ENCODE peak calls at places on chromosomes 1 and 21, in ten cellular contexts. One of them, this sample, is unnamed.
A peak's percentile ranks its signal among the peaks of the same experiment; 100 is the strongest.

GRCh38 chr21:45018131-45019075 is 56.0 kb upstream of the ADARB1 start:
- DNase-seq in vagina: no peak
- DNase-seq in breast epithelium: no peak
- DNase-seq in endothelial cell of umbilical vein: no peak
- DNase-seq in stomach: no peak
- DNase-seq in K562: no peak
- DNase-seq in prostate gland: no peak
- DNase-seq in HCT116: no peak
- DNase-seq in transverse colon: peak; percentile 9
- DNase-seq in Panc1: no peak
- DNase-seq in this sample: peak; percentile 85

GRCh38 chr1:38578444-38578951 is 281.1 kb downstream of the RRAGC start:
- DNase-seq in vagina: no peak
- DNase-seq in breast epithelium: no peak
- DNase-seq in endothelial cell of umbilical vein: no peak
- DNase-seq in stomach: no peak
- DNase-seq in K562: no peak
- DNase-seq in prostate gland: no peak
- DNase-seq in HCT116: no peak
- DNase-seq in transverse colon: no peak
- DNase-seq in Panc1: no peak
- DNase-seq in this sample: peak; percentile 55

GRCh38 chr1:35097224-35097623 is 18.0 kb downstream of the ZMYM1 start:
- DNase-seq in vagina: no peak
- DNase-seq in breast epithelium: no peak
- DNase-seq in endothelial cell of umbilical vein: peak; percentile 60
- DNase-seq in stomach: no peak
- DNase-seq in K562: no peak
- DNase-seq in prostate gland: no peak
- DNase-seq in HCT116: no peak
- DNase-seq in transverse colon: no peak
- DNase-seq in Panc1: no peak
- DNase-seq in this sample: no peak

GRCh38 chr21:16821588-16821987 is 691.3 kb upstream of the CXADR start:
- DNase-seq in vagina: no peak
- DNase-seq in breast epithelium: no peak
- DNase-seq in endothelial cell of umbilical vein: no peak
- DNase-seq in stomach: no peak
- DNase-seq in K562: no peak
- DNase-seq in prostate gland: no peak
- DNase-seq in HCT116: no peak
- DNase-seq in transverse colon: no peak
- DNase-seq in Panc1: no peak
- DNase-seq in this sample: no peak

GRCh38 chr1:181646723-181647122 is 163.4 kb downstream of the CACNA1E start:
- DNase-seq in vagina: no peak
- DNase-seq in breast epithelium: no peak
- DNase-seq in endothelial cell of umbilical vein: no peak
- DNase-seq in stomach: no peak
- DNase-seq in K562: no peak
- DNase-seq in prostate gland: no peak
- DNase-seq in HCT116: no peak
- DNase-seq in transverse colon: no peak
- DNase-seq in Panc1: no peak
- DNase-seq in this sample: peak; percentile 32

GRCh38 chr1:62283361-62283760 is 35.9 kb downstream of the KANK4 start:
- DNase-seq in vagina: no peak
- DNase-seq in breast epithelium: no peak
- DNase-seq in endothelial cell of umbilical vein: no peak
- DNase-seq in stomach: no peak
- DNase-seq in K562: no peak
- DNase-seq in prostate gland: no peak
- DNase-seq in HCT116: no peak
- DNase-seq in transverse colon: no peak
- DNase-seq in Panc1: no peak
- DNase-seq in this sample: no peak

GRCh38 chr1:5706239-5706638 is 286.0 kb downstream of the NPHP4 start:
- DNase-seq in vagina: no peak
- DNase-seq in breast epithelium: no peak
- DNase-seq in endothelial cell of umbilical vein: no peak
- DNase-seq in stomach: no peak
- DNase-seq in K562: no peak
- DNase-seq in prostate gland: no peak
- DNase-seq in HCT116: no peak
- DNase-seq in transverse colon: no peak
- DNase-seq in Panc1: no peak
- DNase-seq in this sample: no peak

GRCh38 chr1:119316870-119317416 is 51.6 kb upstream of the HAO2 start:
- DNase-seq in vagina: no peak
- DNase-seq in breast epithelium: no peak
- DNase-seq in endothelial cell of umbilical vein: no peak
- DNase-seq in stomach: no peak
- DNase-seq in K562: peak; percentile 60
- DNase-seq in prostate gland: no peak
- DNase-seq in HCT116: peak; percentile 27
- DNase-seq in transverse colon: no peak
- DNase-seq in Panc1: no peak
- DNase-seq in this sample: peak; percentile 19

GRCh38 chr1:47885062-47885461 is 112.1 kb downstream of the TRABD2B start:
- DNase-seq in vagina: no peak
- DNase-seq in breast epithelium: no peak
- DNase-seq in endothelial cell of umbilical vein: no peak
- DNase-seq in stomach: no peak
- DNase-seq in K562: no peak
- DNase-seq in prostate gland: no peak
- DNase-seq in HCT116: no peak
- DNase-seq in transverse colon: no peak
- DNase-seq in Panc1: no peak
- DNase-seq in this sample: no peak

GRCh38 chr1:36343651-36344394 is 20.4 kb upstream of the EVA1B start:
- DNase-seq in vagina: no peak
- DNase-seq in breast epithelium: no peak
- DNase-seq in endothelial cell of umbilical vein: no peak
- DNase-seq in stomach: no peak
- DNase-seq in K562: no peak
- DNase-seq in prostate gland: no peak
- DNase-seq in HCT116: no peak
- DNase-seq in transverse colon: no peak
- DNase-seq in Panc1: no peak
- DNase-seq in this sample: no peak

GRCh38 chr21:15272171-15272570 is 207.4 kb upstream of the NRIP1 start:
- DNase-seq in vagina: no peak
- DNase-seq in breast epithelium: no peak
- DNase-seq in endothelial cell of umbilical vein: no peak
- DNase-seq in stomach: no peak
- DNase-seq in K562: no peak
- DNase-seq in prostate gland: no peak
- DNase-seq in HCT116: no peak
- DNase-seq in transverse colon: no peak
- DNase-seq in Panc1: no peak
- DNase-seq in this sample: no peak

GRCh38 chr1:31487894-31488293 is 74.9 kb downstream of the SERINC2 start:
- DNase-seq in vagina: no peak
- DNase-seq in breast epithelium: no peak
- DNase-seq in endothelial cell of umbilical vein: no peak
- DNase-seq in stomach: no peak
- DNase-seq in K562: no peak
- DNase-seq in prostate gland: no peak
- DNase-seq in HCT116: no peak
- DNase-seq in transverse colon: no peak
- DNase-seq in Panc1: no peak
- DNase-seq in this sample: no peak

GRCh38 chr1:26153966-26154572 is 4.8 kb upstream of the FAM110D start:
- DNase-seq in vagina: no peak
- DNase-seq in breast epithelium: peak; percentile 30
- DNase-seq in endothelial cell of umbilical vein: no peak
- DNase-seq in stomach: no peak
- DNase-seq in K562: no peak
- DNase-seq in prostate gland: no peak
- DNase-seq in HCT116: no peak
- DNase-seq in transverse colon: no peak
- DNase-seq in Panc1: no peak
- DNase-seq in this sample: no peak

DNA sequence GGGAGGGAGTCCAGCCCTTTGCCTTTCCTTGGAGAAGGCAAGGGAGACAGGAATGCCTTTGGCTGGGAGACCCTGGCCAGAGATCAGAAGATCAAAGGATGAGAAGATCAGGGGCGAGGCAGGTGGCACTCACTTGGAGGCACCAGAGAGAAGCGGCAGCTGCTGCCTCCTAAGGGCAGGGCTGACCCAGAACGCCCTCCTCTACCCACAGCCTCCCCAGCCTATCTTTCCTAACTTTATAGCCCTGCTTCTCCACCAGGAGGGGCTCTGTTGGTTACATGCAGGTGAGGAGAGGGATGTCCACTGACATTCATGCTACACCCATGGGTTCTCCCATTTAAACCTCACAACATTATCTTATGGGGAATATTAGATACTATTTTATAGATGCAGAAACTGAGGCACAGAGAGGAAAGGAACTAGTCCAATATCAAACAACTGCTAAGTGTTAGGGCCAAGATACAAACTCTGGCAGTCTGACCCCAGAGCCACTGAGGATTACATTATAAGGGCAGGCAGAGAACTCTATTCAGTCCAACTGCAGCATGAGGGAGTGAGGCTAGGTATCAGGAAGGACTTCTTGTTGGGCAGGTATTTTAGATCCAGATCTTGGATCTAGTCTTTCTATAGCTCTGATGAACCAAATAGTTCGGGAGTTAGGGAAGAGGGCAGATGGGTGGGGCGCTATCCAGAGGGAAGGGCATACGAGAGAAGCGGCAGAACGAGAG is 19.9 kb downstream of the LGR6 start:
- DNase-seq in vagina: no peak
- DNase-seq in breast epithelium: no peak
- DNase-seq in endothelial cell of umbilical vein: no peak
- DNase-seq in stomach: no peak
- DNase-seq in K562: peak; percentile 36
- DNase-seq in prostate gland: no peak
- DNase-seq in HCT116: no peak
- DNase-seq in transverse colon: no peak
- DNase-seq in Panc1: no peak
- DNase-seq in this sample: no peak
- H3K4me3 ChIP-seq in vagina: peak overlapping the region; percentile 37
- H3K4me3 ChIP-seq in breast epithelium: no peak overlapping the region
- H3K4me3 ChIP-seq in endothelial cell of umbilical vein: no peak overlapping the region
- H3K4me3 ChIP-seq in stomach: peak overlapping the region; percentile 28
- H3K4me3 ChIP-seq in K562: no peak overlapping the region
- H3K4me3 ChIP-seq in prostate gland: peak overlapping the region; percentile 11
- H3K4me3 ChIP-seq in HCT116: peak overlapping the region; percentile 8
- H3K4me3 ChIP-seq in transverse colon: no peak overlapping the region
- H3K4me3 ChIP-seq in Panc1: peak overlapping the region; percentile 30
- H3K4me3 ChIP-seq in this sample: peak overlapping the region; percentile 47

DNA sequence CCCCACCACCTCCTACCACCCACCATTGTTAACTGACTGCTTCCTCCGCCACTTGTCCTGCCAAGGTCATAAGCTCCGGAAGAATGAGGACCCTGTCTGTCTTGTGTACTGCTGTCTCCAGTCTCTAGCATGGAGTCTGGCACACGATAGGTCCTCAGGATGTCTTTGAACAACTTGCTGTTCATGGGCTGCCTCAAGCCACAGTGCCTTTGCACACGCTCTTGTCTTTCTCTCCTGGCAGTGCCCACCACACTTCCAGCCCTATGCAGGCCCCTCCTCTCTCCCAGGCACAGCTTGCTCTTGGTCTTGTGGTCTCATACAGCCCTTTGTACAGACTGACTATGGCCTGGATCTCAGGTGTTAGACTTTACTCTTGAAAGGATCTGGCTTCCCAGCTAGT is 97.6 kb downstream of the ARHGEF10L start:
- DNase-seq in vagina: no peak
- DNase-seq in breast epithelium: no peak
- DNase-seq in endothelial cell of umbilical vein: no peak
- DNase-seq in stomach: no peak
- DNase-seq in K562: no peak
- DNase-seq in prostate gland: no peak
- DNase-seq in HCT116: no peak
- DNase-seq in transverse colon: no peak
- DNase-seq in Panc1: no peak
- DNase-seq in this sample: no peak
- H3K36me3 ChIP-seq in vagina: no peaks in the 10 kb centered on the region
- H3K36me3 ChIP-seq in breast epithelium: peaks cover 3% of the 10 kb centered on the region
- H3K36me3 ChIP-seq in endothelial cell of umbilical vein: no peaks in the 10 kb centered on the region
- H3K36me3 ChIP-seq in stomach: peaks cover 100% of the 10 kb centered on the region
- H3K36me3 ChIP-seq in K562: no peaks in the 10 kb centered on the region
- H3K36me3 ChIP-seq in prostate gland: peaks cover 5% of the 10 kb centered on the region
- H3K36me3 ChIP-seq in HCT116: no peaks in the 10 kb centered on the region
- H3K36me3 ChIP-seq in transverse colon: peaks cover 59% of the 10 kb centered on the region
- H3K36me3 ChIP-seq in Panc1: no peaks in the 10 kb centered on the region
- H3K36me3 ChIP-seq in this sample: no peaks in the 10 kb centered on the region

GRCh38 chr1:55278378-55278777 is 63.2 kb upstream of the USP24 start:
- DNase-seq in vagina: no peak
- DNase-seq in breast epithelium: no peak
- DNase-seq in endothelial cell of umbilical vein: no peak
- DNase-seq in stomach: no peak
- DNase-seq in K562: no peak
- DNase-seq in prostate gland: no peak
- DNase-seq in HCT116: no peak
- DNase-seq in transverse colon: no peak
- DNase-seq in Panc1: no peak
- DNase-seq in this sample: no peak

GRCh38 chr1:55280731-55281130 is 65.6 kb upstream of the USP24 start:
- DNase-seq in vagina: no peak
- DNase-seq in breast epithelium: no peak
- DNase-seq in endothelial cell of umbilical vein: no peak
- DNase-seq in stomach: no peak
- DNase-seq in K562: no peak
- DNase-seq in prostate gland: no peak
- DNase-seq in HCT116: no peak
- DNase-seq in transverse colon: no peak
- DNase-seq in Panc1: no peak
- DNase-seq in this sample: no peak

GRCh38 chr1:55284856-55285255 is 69.7 kb upstream of the USP24 start:
- DNase-seq in vagina: no peak
- DNase-seq in breast epithelium: no peak
- DNase-seq in endothelial cell of umbilical vein: peak; percentile 64
- DNase-seq in stomach: no peak
- DNase-seq in K562: peak; percentile 54
- DNase-seq in prostate gland: peak; percentile 10
- DNase-seq in HCT116: peak; percentile 29
- DNase-seq in transverse colon: no peak
- DNase-seq in Panc1: peak; percentile 39
- DNase-seq in this sample: no peak

GRCh38 chr1:55279627-55280026 is 64.5 kb upstream of the USP24 start:
- DNase-seq in vagina: no peak
- DNase-seq in breast epithelium: no peak
- DNase-seq in endothelial cell of umbilical vein: no peak
- DNase-seq in stomach: no peak
- DNase-seq in K562: no peak
- DNase-seq in prostate gland: no peak
- DNase-seq in HCT116: no peak
- DNase-seq in transverse colon: no peak
- DNase-seq in Panc1: no peak
- DNase-seq in this sample: no peak

GRCh38 chr1:55282058-55282457 is 66.9 kb upstream of the USP24 start:
- DNase-seq in vagina: no peak
- DNase-seq in breast epithelium: no peak
- DNase-seq in endothelial cell of umbilical vein: no peak
- DNase-seq in stomach: no peak
- DNase-seq in K562: no peak
- DNase-seq in prostate gland: no peak
- DNase-seq in HCT116: no peak
- DNase-seq in transverse colon: no peak
- DNase-seq in Panc1: no peak
- DNase-seq in this sample: no peak
- TF ChIP-seq POLR2AphosphoS5 in vagina: no peak
- TF ChIP-seq POLR2AphosphoS5 in breast epithelium: no peak
- TF ChIP-seq POLR2AphosphoS5 in endothelial cell of umbilical vein: no peak
- TF ChIP-seq POLR2AphosphoS5 in stomach: no peak
- TF ChIP-seq POLR2AphosphoS5 in K562: no peak
- TF ChIP-seq POLR2AphosphoS5 in prostate gland: no peak
- TF ChIP-seq POLR2AphosphoS5 in HCT116: no peak
- TF ChIP-seq POLR2AphosphoS5 in transverse colon: no peak
- TF ChIP-seq POLR2AphosphoS5 in Panc1: no peak
- TF ChIP-seq POLR2AphosphoS5 in this sample: no peak

GRCh38 chr1:187074445-187075045 is 245.8 kb downstream of the PLA2G4A start:
- DNase-seq in vagina: no peak
- DNase-seq in breast epithelium: no peak
- DNase-seq in endothelial cell of umbilical vein: no peak
- DNase-seq in stomach: no peak
- DNase-seq in K562: peak; percentile 65
- DNase-seq in prostate gland: no peak
- DNase-seq in HCT116: no peak
- DNase-seq in transverse colon: no peak
- DNase-seq in Panc1: no peak
- DNase-seq in this sample: no peak
- H3K4me3 ChIP-seq in vagina: no peak overlapping the region
- H3K4me3 ChIP-seq in breast epithelium: no peak overlapping the region
- H3K4me3 ChIP-seq in endothelial cell of umbilical vein: no peak overlapping the region
- H3K4me3 ChIP-seq in stomach: no peak overlapping the region
- H3K4me3 ChIP-seq in K562: no peak overlapping the region
- H3K4me3 ChIP-seq in prostate gland: no peak overlapping the region
- H3K4me3 ChIP-seq in HCT116: no peak overlapping the region
- H3K4me3 ChIP-seq in transverse colon: no peak overlapping the region
- H3K4me3 ChIP-seq in Panc1: no peak overlapping the region
- H3K4me3 ChIP-seq in this sample: no peak overlapping the region